ENCODE peak calls at places on chromosomes 7 and 10, in seven cellular contexts. One of them, this sample, is unnamed.

GRCh38 chr10:133349577-133350011 is 2.4 kb downstream of the PRAP1 start:
- DNase-seq in heart right ventricle: no peak
- DNase-seq in bronchial epithelial cell: no peak
- DNase-seq in tibial artery: no peak
- DNase-seq in breast epithelium: no peak
- DNase-seq in GM12864: no peak
- DNase-seq in mammary epithelial cell: no peak
- DNase-seq in this sample: no peak

GRCh38 chr10:132796846-132797245 is 10.9 kb upstream of the NKX6-2 start:
- DNase-seq in heart right ventricle: no peak
- DNase-seq in bronchial epithelial cell: no peak
- DNase-seq in tibial artery: no peak
- DNase-seq in breast epithelium: no peak
- DNase-seq in GM12864: no peak
- DNase-seq in mammary epithelial cell: no peak
- DNase-seq in this sample: no peak

GRCh38 chr7:45582136-45582742 is 8.1 kb downstream of the ADCY1 start:
- DNase-seq in heart right ventricle: no peak
- DNase-seq in bronchial epithelial cell: no peak
- DNase-seq in tibial artery: peak
- DNase-seq in breast epithelium: no peak
- DNase-seq in GM12864: no peak
- DNase-seq in mammary epithelial cell: no peak
- DNase-seq in this sample: no peak

GRCh38 chr10:5561704-5562645 is 37.2 kb downstream of the CALML3 start:
- DNase-seq in heart right ventricle: no peak
- DNase-seq in bronchial epithelial cell: no peak
- DNase-seq in tibial artery: peak
- DNase-seq in breast epithelium: no peak
- DNase-seq in GM12864: no peak
- DNase-seq in mammary epithelial cell: no peak
- DNase-seq in this sample: no peak

GRCh38 chr7:74372060-74372408 is 81.7 kb upstream of the GTF2IRD1 start:
- DNase-seq in heart right ventricle: no peak
- DNase-seq in bronchial epithelial cell: no peak
- DNase-seq in tibial artery: no peak
- DNase-seq in breast epithelium: no peak
- DNase-seq in GM12864: no peak
- DNase-seq in mammary epithelial cell: no peak
- DNase-seq in this sample: no peak

GRCh38 chr7:21912931-21913780 is 32.5 kb downstream of the CDCA7L start:
- DNase-seq in heart right ventricle: no peak
- DNase-seq in bronchial epithelial cell: no peak
- DNase-seq in tibial artery: no peak
- DNase-seq in breast epithelium: no peak
- DNase-seq in GM12864: no peak
- DNase-seq in mammary epithelial cell: no peak
- DNase-seq in this sample: no peak

GRCh38 chr7:128812514-128813168 is 17.6 kb upstream of the FLNC start:
- DNase-seq in heart right ventricle: peak
- DNase-seq in bronchial epithelial cell: no peak
- DNase-seq in tibial artery: no peak
- DNase-seq in breast epithelium: no peak
- DNase-seq in GM12864: no peak
- DNase-seq in mammary epithelial cell: no peak
- DNase-seq in this sample: no peak

GRCh38 chr7:18570890-18571478 is 75.4 kb downstream of the HDAC9 start:
- DNase-seq in heart right ventricle: no peak
- DNase-seq in bronchial epithelial cell: peak
- DNase-seq in tibial artery: no peak
- DNase-seq in breast epithelium: no peak
- DNase-seq in GM12864: no peak
- DNase-seq in mammary epithelial cell: peak
- DNase-seq in this sample: no peak

GRCh38 chr7:28778781-28779180 is 179.3 kb downstream of the TRIL start:
- DNase-seq in heart right ventricle: no peak
- DNase-seq in bronchial epithelial cell: no peak
- DNase-seq in tibial artery: no peak
- DNase-seq in breast epithelium: no peak
- DNase-seq in GM12864: no peak
- DNase-seq in mammary epithelial cell: no peak
- DNase-seq in this sample: no peak

GRCh38 chr7:138116156-138116555 is 39.9 kb downstream of the AKR1D1 start:
- DNase-seq in heart right ventricle: no peak
- DNase-seq in bronchial epithelial cell: peak
- DNase-seq in tibial artery: no peak
- DNase-seq in breast epithelium: no peak
- DNase-seq in GM12864: no peak
- DNase-seq in mammary epithelial cell: peak
- DNase-seq in this sample: no peak

GRCh38 chr10:34001087-34001580 is 666.7 kb upstream of the NRP1 start:
- DNase-seq in heart right ventricle: no peak
- DNase-seq in bronchial epithelial cell: peak
- DNase-seq in tibial artery: no peak
- DNase-seq in breast epithelium: no peak
- DNase-seq in GM12864: no peak
- DNase-seq in mammary epithelial cell: no peak
- DNase-seq in this sample: no peak

GRCh38 chr7:102992820-102993531 is 80.2 kb downstream of the LRRC17 start:
- DNase-seq in heart right ventricle: no peak
- DNase-seq in bronchial epithelial cell: peak
- DNase-seq in tibial artery: no peak
- DNase-seq in breast epithelium: no peak
- DNase-seq in GM12864: no peak
- DNase-seq in mammary epithelial cell: peak
- DNase-seq in this sample: no peak

GRCh38 chr10:5107860-5108526 is 13.8 kb downstream of the AKR1C3 start:
- DNase-seq in heart right ventricle: no peak
- DNase-seq in bronchial epithelial cell: no peak
- DNase-seq in tibial artery: no peak
- DNase-seq in breast epithelium: no peak
- DNase-seq in GM12864: no peak
- DNase-seq in mammary epithelial cell: no peak
- DNase-seq in this sample: no peak

GRCh38 chr10:101063162-101063525 is 1.4 kb downstream of the KAZALD1 start:
- DNase-seq in heart right ventricle: no peak
- DNase-seq in bronchial epithelial cell: no peak
- DNase-seq in tibial artery: peak
- DNase-seq in breast epithelium: no peak
- DNase-seq in GM12864: no peak
- DNase-seq in mammary epithelial cell: no peak
- DNase-seq in this sample: no peak

GRCh38 chr10:127872871-127873600 is 19.7 kb downstream of the CLRN3 start:
- DNase-seq in heart right ventricle: no peak
- DNase-seq in bronchial epithelial cell: no peak
- DNase-seq in tibial artery: no peak
- DNase-seq in breast epithelium: no peak
- DNase-seq in GM12864: no peak
- DNase-seq in mammary epithelial cell: no peak
- DNase-seq in this sample: no peak

DNA sequence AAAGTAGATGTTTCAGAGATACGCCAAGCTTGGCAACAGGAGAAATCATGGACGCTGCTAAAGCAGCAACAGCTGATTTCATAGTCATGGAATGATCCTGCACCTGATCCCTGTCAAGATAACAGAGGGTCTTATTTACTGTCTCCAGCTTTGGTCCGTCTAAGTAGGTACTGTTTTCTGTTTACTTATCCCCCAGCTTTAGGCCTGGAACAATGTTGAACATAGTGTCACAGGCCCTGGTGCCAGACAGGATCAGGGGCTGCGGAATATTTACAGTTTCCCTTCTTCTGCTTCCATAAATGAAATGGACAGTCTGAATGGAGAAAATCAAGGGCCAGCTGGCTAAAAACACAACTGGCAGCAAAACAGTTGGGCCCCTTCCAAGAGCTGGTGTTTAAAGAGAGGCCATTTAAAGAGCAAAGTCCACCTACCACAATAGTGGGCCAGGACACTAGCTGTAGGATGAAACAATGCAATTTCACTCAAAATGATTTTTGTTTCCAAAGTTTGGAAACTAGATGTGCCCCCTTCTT is 2.9 kb downstream of the GPR37 start:
- DNase-seq in heart right ventricle: no peak
- DNase-seq in bronchial epithelial cell: no peak
- DNase-seq in tibial artery: no peak
- DNase-seq in breast epithelium: no peak
- DNase-seq in GM12864: no peak
- DNase-seq in mammary epithelial cell: no peak
- DNase-seq in this sample: peak
- H3K4me3 ChIP-seq in heart right ventricle: no peak
- H3K4me3 ChIP-seq in bronchial epithelial cell: no peak
- H3K4me3 ChIP-seq in tibial artery: no peak
- H3K4me3 ChIP-seq in breast epithelium: no peak
- H3K4me3 ChIP-seq in GM12864: no peak
- H3K4me3 ChIP-seq in mammary epithelial cell: no peak
- H3K4me3 ChIP-seq in this sample: no peak

GRCh38 chr10:50358411-50358810 is 107.1 kb upstream of the ASAH2 start:
- DNase-seq in heart right ventricle: no peak
- DNase-seq in bronchial epithelial cell: peak
- DNase-seq in tibial artery: no peak
- DNase-seq in breast epithelium: no peak
- DNase-seq in GM12864: no peak
- DNase-seq in mammary epithelial cell: no peak
- DNase-seq in this sample: no peak
- H3K4me3 ChIP-seq in heart right ventricle: no peak
- H3K4me3 ChIP-seq in bronchial epithelial cell: no peak
- H3K4me3 ChIP-seq in tibial artery: no peak
- H3K4me3 ChIP-seq in breast epithelium: no peak
- H3K4me3 ChIP-seq in GM12864: no peak
- H3K4me3 ChIP-seq in mammary epithelial cell: no peak
- H3K4me3 ChIP-seq in this sample: no peak

DNA sequence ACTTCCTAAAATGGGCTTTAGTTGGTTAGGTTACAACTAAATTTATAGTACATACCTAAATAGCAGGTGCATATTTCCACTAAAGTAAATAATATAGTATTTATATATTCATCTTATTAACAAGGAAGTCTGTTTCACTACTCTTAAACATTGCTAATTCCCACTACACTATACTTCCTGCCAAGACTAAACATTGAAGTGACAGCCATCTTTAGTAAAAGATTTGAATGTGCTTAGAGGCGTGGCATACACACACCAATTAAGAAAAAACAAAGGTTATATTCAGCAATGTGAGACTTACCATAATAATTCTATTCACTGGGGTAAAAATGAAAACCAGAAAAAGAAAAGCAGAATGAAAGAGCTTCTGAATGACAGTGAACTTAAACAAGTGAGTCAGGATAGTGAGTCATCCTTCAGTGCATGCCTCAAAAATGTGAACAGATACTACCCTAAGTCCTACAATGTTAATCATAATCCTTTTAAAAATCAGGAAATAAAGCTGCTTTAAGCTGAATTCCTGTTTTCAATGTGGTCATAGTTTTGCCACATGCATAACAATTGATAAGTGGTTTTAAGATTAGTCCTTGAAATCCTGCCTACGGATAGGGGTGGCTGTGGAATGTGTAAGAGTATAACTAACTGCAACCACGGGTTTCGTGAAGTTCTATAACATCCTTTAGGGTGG is 59.4 kb downstream of the USP6NL start:
- DNase-seq in heart right ventricle: no peak
- DNase-seq in bronchial epithelial cell: peak
- DNase-seq in tibial artery: no peak
- DNase-seq in breast epithelium: no peak
- DNase-seq in GM12864: no peak
- DNase-seq in mammary epithelial cell: peak
- DNase-seq in this sample: peak
- H3K4me3 ChIP-seq in heart right ventricle: no peak
- H3K4me3 ChIP-seq in bronchial epithelial cell: no peak
- H3K4me3 ChIP-seq in tibial artery: no peak
- H3K4me3 ChIP-seq in breast epithelium: no peak
- H3K4me3 ChIP-seq in GM12864: no peak
- H3K4me3 ChIP-seq in mammary epithelial cell: no peak
- H3K4me3 ChIP-seq in this sample: no peak

GRCh38 chr7:11170160-11170559 is 196.5 kb downstream of the PHF14 start:
- DNase-seq in heart right ventricle: no peak
- DNase-seq in bronchial epithelial cell: no peak
- DNase-seq in tibial artery: no peak
- DNase-seq in breast epithelium: no peak
- DNase-seq in GM12864: no peak
- DNase-seq in mammary epithelial cell: no peak
- DNase-seq in this sample: no peak
- H3K4me3 ChIP-seq in heart right ventricle: no peak
- H3K4me3 ChIP-seq in bronchial epithelial cell: no peak
- H3K4me3 ChIP-seq in tibial artery: no peak
- H3K4me3 ChIP-seq in breast epithelium: no peak
- H3K4me3 ChIP-seq in GM12864: no peak
- H3K4me3 ChIP-seq in mammary epithelial cell: no peak
- H3K4me3 ChIP-seq in this sample: no peak